ENCODE peak calls at places on chromosomes 7 and 10, in eight cellular contexts. E is M059J, Q is KG1, D is H7, T is aorta, Y is cardiac muscle cell, I is A549, J is NCI-H526. S is an unnamed sample.

GRCh38 chr7:96199421-96199820 is 122.5 kb downstream of the SLC25A13 start:
- DNase-seq in E (no peak), Q (no peak), D (no peak), T (no peak), Y (peak), I (no peak), J (no peak), S (no peak)

GRCh38 chr7:129376778-129377700 is 57.2 kb upstream of the STRIP2 start:
- DNase-seq in E (peak), Q (peak), D (no peak), T (no peak), Y (peak), I (no peak), J (no peak), S (peak)

GRCh38 chr7:22231141-22231540 is 125.8 kb downstream of the RAPGEF5 start:
- DNase-seq in E (no peak), Q (no peak), D (no peak), T (no peak), Y (no peak), I (no peak), J (no peak), S (no peak)

GRCh38 chr7:55092186-55092976 is 73.6 kb downstream of the EGFR start:
- DNase-seq in E (no peak), Q (no peak), D (no peak), T (no peak), Y (no peak), I (no peak), J (peak), S (no peak)

GRCh38 chr7:1666779-1667565 is 3.1 kb upstream of the ELFN1 start:
- DNase-seq in E (no peak), Q (no peak), D (peak), T (peak), Y (no peak), I (peak), J (no peak), S (no peak)

GRCh38 chr7:45980181-45980905 is 59.3 kb upstream of the IGFBP3 start:
- DNase-seq in E (peak), Q (no peak), D (no peak), T (no peak), Y (peak), I (no peak), J (no peak), S (no peak)

GRCh38 chr7:54722026-54722425 is 37.0 kb downstream of the SEC61G start:
- DNase-seq in E (no peak), Q (no peak), D (no peak), T (no peak), Y (no peak), I (no peak), J (no peak), S (no peak)

GRCh38 chr10:74738985-74739567 is 87.3 kb upstream of the KAT6B start:
- DNase-seq in E (peak), Q (peak), D (no peak), T (no peak), Y (peak), I (no peak), J (no peak), S (peak)

GRCh38 chr10:78462728-78463228 is 429.1 kb downstream of the RPS24 start:
- DNase-seq in E (no peak), Q (no peak), D (no peak), T (no peak), Y (no peak), I (no peak), J (no peak), S (no peak)

GRCh38 chr7:54882694-54883093 is 123.7 kb upstream of the SEC61G start:
- DNase-seq in E (no peak), Q (no peak), D (no peak), T (no peak), Y (no peak), I (no peak), J (no peak), S (no peak)

GRCh38 chr7:3861371-3861770 is 560.3 kb downstream of the SDK1 start:
- DNase-seq in E (no peak), Q (no peak), D (no peak), T (no peak), Y (no peak), I (no peak), J (no peak), S (no peak)

GRCh38 chr10:103493911-103494877 is 689 bp downstream of the NEURL1 start:
- DNase-seq in E (no peak), Q (no peak), D (peak), T (no peak), Y (no peak), I (no peak), J (no peak), S (peak)

GRCh38 chr10:127150136-127150535 is 46.3 kb downstream of the INSYN2A start:
- DNase-seq in E (peak), Q (no peak), D (peak), T (no peak), Y (peak), I (peak), J (no peak), S (no peak)

GRCh38 chr7:50626286-50626685 is 61.1 kb upstream of the DDC start:
- DNase-seq in E (no peak), Q (no peak), D (no peak), T (no peak), Y (no peak), I (no peak), J (no peak), S (no peak)

GRCh38 chr7:64875658-64876406 is 27.2 kb upstream of the ZNF273 start:
- DNase-seq in E (no peak), Q (no peak), D (peak), T (no peak), Y (no peak), I (no peak), J (no peak), S (no peak)

GRCh38 chr10:101567165-101568006 is 20.7 kb downstream of the POLL start:
- DNase-seq in E (no peak), Q (no peak), D (peak), T (no peak), Y (no peak), I (no peak), J (no peak), S (peak)

GRCh38 chr7:101557421-101557820 is 71.7 kb downstream of the MYL10 start:
- DNase-seq in E (no peak), Q (no peak), D (peak), T (no peak), Y (no peak), I (no peak), J (no peak), S (no peak)

GRCh38 chr7:21912305-21912704 is 33.4 kb downstream of the CDCA7L start:
- DNase-seq in E (no peak), Q (no peak), D (no peak), T (peak), Y (peak), I (no peak), J (no peak), S (no peak)

GRCh38 chr10:6396652-6397051 is 183.4 kb downstream of the PRKCQ start:
- DNase-seq in E (peak), Q (no peak), D (no peak), T (no peak), Y (peak), I (no peak), J (peak), S (no peak)